ENCODE peak calls at places on chromosomes 3 and 15, in six cellular contexts. Y is K562, S is GM12878, R is H1, X is HepG2, T is GM12891. W is an unnamed sample.

GRCh38 chr15:59170295-59170881 is 36.3 kb upstream of the LDHAL6B start:
- DNase-seq in Y (no peak), S (no peak), R (no peak), X (peak), T (no peak), W (no peak)

GRCh38 chr3:41991399-41991798 is 29.5 kb upstream of the ULK4 start:
- DNase-seq in Y (no peak), S (no peak), R (no peak), X (no peak), T (no peak), W (no peak)

GRCh38 chr3:136343873-136344281 is 93.7 kb downstream of the PCCB start:
- DNase-seq in Y (peak), S (no peak), R (no peak), X (peak), T (no peak), W (no peak)

GRCh38 chr15:81303241-81304225 is 20.4 kb downstream of the STARD5 start:
- DNase-seq in Y (no peak), S (no peak), R (peak), X (no peak), T (no peak), W (no peak)

GRCh38 chr15:73335471-73335870 is 33.3 kb downstream of the HCN4 start:
- DNase-seq in Y (no peak), S (no peak), R (no peak), X (no peak), T (no peak), W (no peak)

GRCh38 chr3:123789760-123790159 is 94.4 kb downstream of the MYLK start:
- DNase-seq in Y (no peak), S (no peak), R (no peak), X (no peak), T (no peak), W (no peak)

GRCh38 chr3:177453087-177453844 is 256.0 kb upstream of the TBL1XR1 start:
- DNase-seq in Y (no peak), S (no peak), R (no peak), X (no peak), T (no peak), W (no peak)

GRCh38 chr3:135125171-135125801 is 330.2 kb downstream of the EPHB1 start:
- DNase-seq in Y (peak), S (no peak), R (peak), X (peak), T (peak), W (no peak)

GRCh38 chr15:60964527-60964926 is 264.6 kb downstream of the RORA start:
- DNase-seq in Y (no peak), S (no peak), R (no peak), X (no peak), T (no peak), W (no peak)

GRCh38 chr15:92128788-92129187 is 264.9 kb upstream of the ST8SIA2 start:
- DNase-seq in Y (no peak), S (no peak), R (no peak), X (no peak), T (no peak), W (no peak)

GRCh38 chr3:112132975-112133448 is at the start of gene GCSAM:
- DNase-seq in Y (no peak), S (peak), R (no peak), X (no peak), T (no peak), W (no peak)

GRCh38 chr15:40458495-40459371 is 12.1 kb upstream of the CHST14 start:
- DNase-seq in Y (no peak), S (no peak), R (no peak), X (no peak), T (no peak), W (no peak)

GRCh38 chr3:120302361-120302760 is 17.3 kb upstream of the GPR156 start:
- DNase-seq in Y (no peak), S (no peak), R (no peak), X (no peak), T (no peak), W (no peak)

GRCh38 chr3:133892546-133893231 is 3.0 kb downstream of the RAB6B start:
- DNase-seq in Y (no peak), S (no peak), R (peak), X (no peak), T (no peak), W (no peak)

GRCh38 chr15:64521726-64522164 is 61.4 kb downstream of the ZNF609 start:
- DNase-seq in Y (no peak), S (no peak), R (no peak), X (peak), T (no peak), W (no peak)

GRCh38 chr15:94417464-94418293 is 186.3 kb downstream of the MCTP2 start:
- DNase-seq in Y (no peak), S (no peak), R (no peak), X (no peak), T (no peak), W (no peak)

GRCh38 chr3:58073315-58074125 is 65.3 kb downstream of the FLNB start:
- DNase-seq in Y (no peak), S (no peak), R (no peak), X (no peak), T (no peak), W (no peak)

GRCh38 chr15:100762289-100762688 is 117.3 kb upstream of the ALDH1A3 start:
- DNase-seq in Y (no peak), S (no peak), R (no peak), X (no peak), T (no peak), W (no peak)

GRCh38 chr15:27234593-27234992 is 263.6 kb downstream of the GABRG3 start:
- DNase-seq in Y (no peak), S (no peak), R (no peak), X (no peak), T (no peak), W (no peak)

GRCh38 chr15:27238209-27238608 is 267.2 kb downstream of the GABRG3 start:
- DNase-seq in Y (no peak), S (no peak), R (peak), X (no peak), T (no peak), W (no peak)

GRCh38 chr15:27237319-27237939 is 266.4 kb downstream of the GABRG3 start:
- DNase-seq in Y (no peak), S (no peak), R (no peak), X (no peak), T (no peak), W (no peak)

GRCh38 chr15:27235161-27235560 is 264.2 kb downstream of the GABRG3 start:
- DNase-seq in Y (no peak), S (no peak), R (no peak), X (no peak), T (no peak), W (no peak)

DNA sequence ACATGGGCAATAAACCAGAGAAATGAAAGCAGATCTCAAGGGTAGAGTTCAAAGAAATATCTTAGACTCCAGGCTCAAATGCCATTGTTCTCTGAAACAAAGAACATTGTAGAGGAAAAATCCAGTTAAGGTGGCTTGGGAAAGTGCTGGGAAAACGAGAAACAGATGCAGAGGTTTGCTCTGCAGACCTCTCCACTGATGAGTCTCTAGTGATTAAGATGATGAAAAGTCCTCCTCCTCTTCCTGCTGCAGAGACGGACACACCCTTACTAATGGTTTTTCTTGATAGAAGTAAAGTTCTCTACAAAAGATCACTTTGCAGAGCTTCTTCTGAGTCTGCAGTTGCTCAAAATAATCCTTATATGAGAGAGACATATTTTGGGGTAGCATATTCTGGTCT is 264.7 kb downstream of the GABRG3 start:
- DNase-seq in Y (no peak), S (no peak), R (no peak), X (no peak), T (no peak), W (no peak)
- TF ChIP-seq POLR2A in Y (no peak), S (no peak), R (no peak), X (no peak), T (no peak), W (no peak)

GRCh38 chr3:37145607-37146006 is 28.8 kb downstream of the LRRFIP2 start:
- DNase-seq in Y (no peak), S (no peak), R (no peak), X (no peak), T (no peak), W (no peak)
- TF ChIP-seq POLR2AphosphoS5 in Y (no peak), S (no peak), R (no peak), X (no peak), T (no peak), W (no peak)

GRCh38 chr3:186596568-186597287 is 16.1 kb upstream of the AHSG start:
- DNase-seq in Y (no peak), S (no peak), R (no peak), X (no peak), T (no peak), W (no peak)
- TF ChIP-seq TAF1 in Y (no peak), S (no peak), R (no peak), X (no peak), T (no peak), W (no peak)

GRCh38 chr3:96813134-96813819 is 1.1 kb upstream of the EPHA6 start:
- DNase-seq in Y (no peak), S (peak), R (peak), X (peak), T (peak), W (peak)

GRCh38 chr3:96814581-96815567 is at the start of gene EPHA6:
- DNase-seq in Y (no peak), S (no peak), R (peak), X (no peak), T (no peak), W (no peak)

GRCh38 chr3:96813820-96814580 is 394 bp upstream of the EPHA6 start:
- DNase-seq in Y (no peak), S (no peak), R (no peak), X (peak), T (peak), W (peak)
- TF ChIP-seq POLR2A in Y (no peak), S (no peak), R (no peak), X (no peak), T (no peak), W (no peak)

DNA sequence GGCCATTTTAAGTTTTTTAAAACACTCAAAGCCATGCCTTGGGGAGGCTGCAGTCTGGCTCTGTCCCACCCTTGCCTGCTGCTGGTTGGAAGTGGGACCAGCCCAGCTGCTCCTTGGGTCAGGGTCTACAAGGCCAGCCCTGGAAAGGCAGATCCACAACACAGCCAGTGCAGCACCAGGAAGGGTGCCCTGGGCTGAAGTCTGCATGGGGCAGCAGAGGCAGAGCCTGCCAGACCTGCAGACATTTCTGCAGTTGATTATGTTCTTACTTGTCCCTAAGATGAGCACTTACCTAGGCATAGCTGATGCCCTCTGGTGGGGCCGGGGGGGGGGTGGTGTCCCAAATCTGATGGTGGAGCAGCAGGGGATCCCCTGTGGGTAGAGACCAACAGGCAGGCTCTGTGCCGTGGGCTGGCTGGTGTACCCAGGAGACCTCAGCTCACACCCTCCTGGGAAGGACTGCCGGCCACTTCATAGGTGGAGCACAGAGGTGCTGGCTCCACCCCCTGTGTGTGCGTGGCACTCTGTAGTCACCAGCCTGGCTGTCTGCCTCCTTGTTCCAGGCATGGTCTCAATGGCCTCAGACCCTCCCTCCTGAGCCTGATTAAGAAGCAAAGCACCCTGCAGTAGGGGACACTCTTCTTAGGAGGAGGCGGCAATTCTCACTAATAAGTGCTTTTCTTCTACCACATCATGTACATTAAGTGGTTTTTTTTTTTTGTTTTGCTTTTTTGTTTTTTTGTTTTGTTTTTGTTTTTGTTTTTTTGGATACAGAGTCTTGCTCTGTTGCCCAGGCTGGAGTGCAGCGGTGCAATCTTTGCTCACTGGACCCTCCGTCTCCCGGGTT is 97.4 kb upstream of the KLF13 start:
- DNase-seq in Y (no peak), S (peak), R (no peak), X (peak), T (peak), W (peak)
- TF ChIP-seq POLR2AphosphoS5 in Y (no peak), S (peak), R (no peak), X (peak), T (peak), W (peak)

DNA sequence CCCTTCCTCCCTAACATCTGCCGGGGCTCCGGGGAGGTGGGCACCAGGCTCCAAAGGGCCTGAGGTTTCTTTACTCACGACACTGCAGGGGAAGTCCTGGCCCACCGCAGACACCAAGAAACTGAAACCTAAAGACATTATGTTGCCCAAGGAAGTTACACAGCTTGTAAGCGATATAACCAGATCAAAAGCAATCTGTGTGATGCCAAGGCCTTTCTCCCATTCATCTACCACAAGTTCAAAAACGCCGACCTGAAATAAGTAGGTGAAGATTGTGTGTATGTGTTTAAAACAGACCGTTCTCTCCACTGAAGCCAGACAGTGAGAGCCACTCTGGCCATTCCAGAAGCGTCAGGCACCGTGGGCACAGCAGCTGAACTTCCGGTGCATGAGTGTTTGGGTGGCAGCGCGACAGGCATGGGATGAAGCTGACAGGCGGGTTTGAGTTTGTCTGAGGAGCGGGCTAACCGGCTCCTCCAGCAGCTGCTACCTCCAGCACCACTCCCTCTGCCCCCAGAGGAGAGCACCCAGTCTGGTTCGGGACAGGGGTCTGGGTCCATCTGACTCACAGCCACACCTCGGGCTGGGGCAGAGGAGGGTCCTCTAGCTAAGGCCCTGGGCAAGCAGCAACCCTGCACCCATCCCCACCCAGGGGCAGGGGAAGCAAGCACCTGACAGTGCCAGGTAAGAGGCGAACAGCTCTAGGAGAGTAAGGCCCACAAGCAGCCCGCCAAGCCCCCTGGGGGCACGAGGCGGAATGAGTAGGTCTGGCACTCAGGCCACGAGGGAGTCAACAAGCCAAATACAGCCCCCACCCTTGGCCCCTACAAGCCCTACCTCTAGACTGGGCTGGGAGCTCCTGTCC is 1.3 kb downstream of the TNK2 start:
- DNase-seq in Y (no peak), S (peak), R (no peak), X (no peak), T (no peak), W (no peak)
- TF ChIP-seq TAF1 in Y (no peak), S (peak), R (no peak), X (no peak), T (no peak), W (no peak)

W was measured in GM12892.